ENCODE peak calls at places on chromosomes 2 and 18, in eight cellular contexts. One of them, this sample, is unnamed.

GRCh38 chr2:173869830-173870229 is 95.3 kb downstream of the SP3 start:
- DNase-seq in BJ: no peak
- DNase-seq in stimulated activated CD8-positive, alpha-beta memory T cell treated with anti-CD3 and anti-CD28 coated beads, Interleukin-12 subunit alpha, Interleukin-12 subunit beta, amount 100 ng/mL, for 1 hour: no peak
- DNase-seq in NCI-H1930: no peak
- DNase-seq in transverse colon: no peak
- DNase-seq in neural progenitor cell: no peak
- DNase-seq in ACHN: no peak
- DNase-seq in foreskin fibroblast: peak; percentile 57
- DNase-seq in this sample: no peak

GRCh38 chr2:232598293-232598692 is 35.1 kb upstream of the EFHD1 start:
- DNase-seq in BJ: no peak
- DNase-seq in stimulated activated CD8-positive, alpha-beta memory T cell treated with anti-CD3 and anti-CD28 coated beads, Interleukin-12 subunit alpha, Interleukin-12 subunit beta, amount 100 ng/mL, for 1 hour: no peak
- DNase-seq in NCI-H1930: no peak
- DNase-seq in transverse colon: no peak
- DNase-seq in neural progenitor cell: no peak
- DNase-seq in ACHN: no peak
- DNase-seq in foreskin fibroblast: no peak
- DNase-seq in this sample: no peak

GRCh38 chr2:241514986-241515737 is 6.8 kb upstream of the STK25 start:
- DNase-seq in BJ: no peak
- DNase-seq in stimulated activated CD8-positive, alpha-beta memory T cell treated with anti-CD3 and anti-CD28 coated beads, Interleukin-12 subunit alpha, Interleukin-12 subunit beta, amount 100 ng/mL, for 1 hour: no peak
- DNase-seq in NCI-H1930: no peak
- DNase-seq in transverse colon: no peak
- DNase-seq in neural progenitor cell: no peak
- DNase-seq in ACHN: no peak
- DNase-seq in foreskin fibroblast: peak; percentile 67
- DNase-seq in this sample: no peak

GRCh38 chr18:59911600-59911999 is 11.8 kb downstream of the PMAIP1 start:
- DNase-seq in BJ: no peak
- DNase-seq in stimulated activated CD8-positive, alpha-beta memory T cell treated with anti-CD3 and anti-CD28 coated beads, Interleukin-12 subunit alpha, Interleukin-12 subunit beta, amount 100 ng/mL, for 1 hour: no peak
- DNase-seq in NCI-H1930: no peak
- DNase-seq in transverse colon: no peak
- DNase-seq in neural progenitor cell: no peak
- DNase-seq in ACHN: no peak
- DNase-seq in foreskin fibroblast: peak; percentile 25
- DNase-seq in this sample: no peak

GRCh38 chr2:215828528-215829184 is 184.7 kb downstream of the MREG start:
- DNase-seq in BJ: no peak
- DNase-seq in stimulated activated CD8-positive, alpha-beta memory T cell treated with anti-CD3 and anti-CD28 coated beads, Interleukin-12 subunit alpha, Interleukin-12 subunit beta, amount 100 ng/mL, for 1 hour: no peak
- DNase-seq in NCI-H1930: no peak
- DNase-seq in transverse colon: peak; percentile 58
- DNase-seq in neural progenitor cell: peak; percentile 79
- DNase-seq in ACHN: peak; percentile 68
- DNase-seq in foreskin fibroblast: peak; percentile 74
- DNase-seq in this sample: peak; percentile 82

GRCh38 chr2:235709124-235709813 is 215.4 kb downstream of the AGAP1 start:
- DNase-seq in BJ: no peak
- DNase-seq in stimulated activated CD8-positive, alpha-beta memory T cell treated with anti-CD3 and anti-CD28 coated beads, Interleukin-12 subunit alpha, Interleukin-12 subunit beta, amount 100 ng/mL, for 1 hour: no peak
- DNase-seq in NCI-H1930: no peak
- DNase-seq in transverse colon: peak; percentile 89
- DNase-seq in neural progenitor cell: no peak
- DNase-seq in ACHN: peak; percentile 57
- DNase-seq in foreskin fibroblast: peak; percentile 50
- DNase-seq in this sample: no peak

GRCh38 chr2:86646865-86647264 is 23.2 kb upstream of the RNF103 start:
- DNase-seq in BJ: no peak
- DNase-seq in stimulated activated CD8-positive, alpha-beta memory T cell treated with anti-CD3 and anti-CD28 coated beads, Interleukin-12 subunit alpha, Interleukin-12 subunit beta, amount 100 ng/mL, for 1 hour: no peak
- DNase-seq in NCI-H1930: no peak
- DNase-seq in transverse colon: no peak
- DNase-seq in neural progenitor cell: no peak
- DNase-seq in ACHN: no peak
- DNase-seq in foreskin fibroblast: no peak
- DNase-seq in this sample: no peak

GRCh38 chr2:187995556-187995955 is 296.1 kb upstream of the GULP1 start:
- DNase-seq in BJ: no peak
- DNase-seq in stimulated activated CD8-positive, alpha-beta memory T cell treated with anti-CD3 and anti-CD28 coated beads, Interleukin-12 subunit alpha, Interleukin-12 subunit beta, amount 100 ng/mL, for 1 hour: no peak
- DNase-seq in NCI-H1930: no peak
- DNase-seq in transverse colon: no peak
- DNase-seq in neural progenitor cell: no peak
- DNase-seq in ACHN: no peak
- DNase-seq in foreskin fibroblast: no peak
- DNase-seq in this sample: no peak

GRCh38 chr2:235444101-235444597 is 49.7 kb upstream of the AGAP1 start:
- DNase-seq in BJ: no peak
- DNase-seq in stimulated activated CD8-positive, alpha-beta memory T cell treated with anti-CD3 and anti-CD28 coated beads, Interleukin-12 subunit alpha, Interleukin-12 subunit beta, amount 100 ng/mL, for 1 hour: no peak
- DNase-seq in NCI-H1930: no peak
- DNase-seq in transverse colon: no peak
- DNase-seq in neural progenitor cell: no peak
- DNase-seq in ACHN: no peak
- DNase-seq in foreskin fibroblast: no peak
- DNase-seq in this sample: no peak

GRCh38 chr2:24930768-24931167 is 10.7 kb upstream of the ADCY3 start:
- DNase-seq in BJ: no peak
- DNase-seq in stimulated activated CD8-positive, alpha-beta memory T cell treated with anti-CD3 and anti-CD28 coated beads, Interleukin-12 subunit alpha, Interleukin-12 subunit beta, amount 100 ng/mL, for 1 hour: no peak
- DNase-seq in NCI-H1930: no peak
- DNase-seq in transverse colon: no peak
- DNase-seq in neural progenitor cell: no peak
- DNase-seq in ACHN: no peak
- DNase-seq in foreskin fibroblast: peak; percentile 63
- DNase-seq in this sample: no peak